ENCODE peak calls at places on chromosomes 11 and 22, in four cellular contexts. F is K562, J is GM12878, D is HepG2. X is an unnamed sample.

GRCh38 chr11:69153661-69154060 is 2.1 kb upstream of the SMIM38 start:
- DNase-seq in F (no peak), J (no peak), D (no peak), X (no peak)

GRCh38 chr11:114250993-114251796 is 45.0 kb upstream of the NNMT start:
- DNase-seq in J (no peak), F (peak), D (no peak), X (no peak)

GRCh38 chr22:42803454-42803853 is 53.6 kb downstream of the ARFGAP3 start:
- DNase-seq in D (no peak), J (no peak), F (no peak), X (no peak)

GRCh38 chr11:77750757-77751156 is 69.8 kb downstream of the RSF1 start:
- DNase-seq in J (no peak), F (no peak), D (no peak), X (no peak)

GRCh38 chr11:71065794-71066193 is 186.6 kb downstream of the SHANK2 start:
- DNase-seq in D (no peak), F (no peak), J (no peak), X (no peak)

GRCh38 chr22:29032584-29032983 is 29.0 kb downstream of the C22orf31 start:
- DNase-seq in F (no peak), D (no peak), J (no peak), X (peak)

GRCh38 chr22:38262051-38262795 is 10.6 kb downstream of the TMEM184B start:
- DNase-seq in F (peak), D (peak), J (no peak), X (no peak)

GRCh38 chr22:35452810-35453743 is 53.1 kb downstream of the MCM5 start:
- DNase-seq in F (no peak), J (no peak), D (no peak), X (no peak)

GRCh38 chr11:61980783-61981541 is 13.5 kb upstream of the FTH1 start:
- DNase-seq in J (no peak), F (no peak), D (peak), X (no peak)

GRCh38 chr11:121095561-121095960 is 5.5 kb upstream of the TECTA start:
- DNase-seq in J (no peak), F (no peak), D (no peak), X (no peak)

GRCh38 chr11:34840736-34841386 is 75.3 kb downstream of the APIP start:
- DNase-seq in F (peak), J (no peak), D (peak), X (no peak)

GRCh38 chr11:35141538-35141937 is 2.6 kb downstream of the CD44 start:
- DNase-seq in J (no peak), D (no peak), F (no peak), X (no peak)

GRCh38 chr11:76245720-76246119 is 39.4 kb upstream of the WNT11 start:
- DNase-seq in J (no peak), F (no peak), D (no peak), X (no peak)

GRCh38 chr11:63997104-63997700 is 11.0 kb downstream of the OTUB1 start:
- DNase-seq in D (no peak), J (no peak), F (no peak), X (no peak)

GRCh38 chr11:98940913-98941312 is 79.8 kb upstream of the CNTN5 start:
- DNase-seq in D (no peak), J (no peak), F (no peak), X (no peak)
- TF ChIP-seq JUNB in D (no peak), J (no peak), F (no peak), X (no peak)

GRCh38 chr11:16777576-16777975 is 39.1 kb downstream of the C11orf58 start:
- DNase-seq in J (no peak), F (no peak), D (no peak), X (no peak)

GRCh38 chr11:16774920-16775603 is 36.6 kb downstream of the C11orf58 start:
- DNase-seq in F (no peak), J (no peak), D (peak), X (no peak)

GRCh38 chr11:16776716-16777115 is 38.3 kb downstream of the C11orf58 start:
- DNase-seq in D (no peak), J (no peak), F (no peak), X (no peak)

GRCh38 chr11:16773981-16774710 is 35.7 kb downstream of the C11orf58 start:
- DNase-seq in D (no peak), F (no peak), J (no peak), X (no peak)

DNA sequence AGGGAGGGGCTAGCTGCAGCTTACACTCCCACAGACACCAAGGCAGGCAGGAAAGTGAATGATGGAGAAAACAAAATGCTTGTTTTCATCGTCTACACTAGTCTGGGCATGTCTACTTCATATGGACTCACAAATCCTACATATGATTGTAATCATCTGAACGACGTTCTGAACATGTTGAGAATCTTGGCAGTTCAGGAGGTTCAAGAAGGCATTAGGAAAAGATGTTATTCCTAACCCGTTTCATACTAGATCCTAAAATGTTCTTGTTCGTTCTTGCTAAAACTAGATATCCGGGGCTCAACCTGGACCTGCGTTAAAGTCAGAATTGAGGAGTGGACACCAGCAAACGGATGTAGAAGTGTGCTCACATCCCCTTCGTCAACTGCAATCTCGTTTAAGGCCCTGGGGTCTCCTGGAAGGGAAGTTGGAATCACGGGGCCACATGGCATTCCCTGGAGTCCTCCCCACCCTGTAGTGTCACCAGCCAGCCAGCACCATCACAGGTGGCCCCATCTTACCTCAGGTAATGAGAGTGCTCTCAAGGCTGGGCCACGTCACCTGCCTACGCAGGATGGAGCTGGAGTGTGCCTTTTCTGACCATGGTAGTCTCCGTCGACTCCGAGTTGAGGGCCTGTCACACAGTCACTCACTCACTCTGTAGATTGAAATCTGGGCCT is 37.3 kb downstream of the C11orf58 start:
- DNase-seq in D (no peak), F (no peak), J (no peak), X (no peak)
- TF ChIP-seq CHD2 in D (no peak), F (no peak), J (no peak), X (no peak)

GRCh38 chr22:49958961-49959781 is 1.4 kb upstream of the PIM3 start:
- DNase-seq in F (peak), D (peak), J (no peak), X (no peak)
- TF ChIP-seq JUNB in F (no peak), D (no peak), J (no peak), X (no peak)

GRCh38 chr11:44839458-44840084 is 111.1 kb downstream of the TP53I11 start:
- DNase-seq in D (no peak), J (no peak), F (no peak), X (no peak)

GRCh38 chr11:44842219-44842618 is 108.5 kb downstream of the TP53I11 start:
- DNase-seq in J (no peak), D (no peak), F (no peak), X (no peak)

GRCh38 chr11:44837650-44838049 is 110.9 kb downstream of the TSPAN18 start:
- DNase-seq in F (no peak), J (no peak), D (no peak), X (no peak)

GRCh38 chr11:44840085-44840478 is 110.6 kb downstream of the TP53I11 start:
- DNase-seq in J (no peak), F (no peak), D (no peak), X (no peak)

DNA sequence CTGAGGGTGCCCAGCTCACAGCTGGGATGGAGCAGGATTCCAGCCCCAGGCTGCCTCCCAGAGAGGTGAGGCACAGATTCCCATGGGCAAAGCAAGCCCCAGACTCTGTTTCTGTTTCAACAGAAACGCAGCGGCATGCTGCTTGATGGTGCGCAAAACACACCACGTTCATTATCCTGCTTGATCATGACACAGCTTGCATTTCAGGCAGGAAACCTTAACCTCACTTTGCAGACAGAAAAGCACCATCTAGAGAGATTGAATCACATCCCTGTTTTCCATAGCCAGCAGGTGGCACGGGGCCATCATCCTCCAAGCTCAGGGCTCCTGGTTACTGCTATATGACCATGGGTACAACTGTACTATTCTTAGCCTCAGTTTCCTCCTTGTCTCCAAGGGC is 110.2 kb downstream of the TP53I11 start:
- DNase-seq in J (no peak), D (no peak), F (no peak), X (no peak)
- TF ChIP-seq CHD2 in J (no peak), D (no peak), F (no peak), X (no peak)

GRCh38 chr11:107665016-107665415 is 46.8 kb downstream of the SLN start:
- DNase-seq in J (no peak), F (no peak), D (no peak), X (no peak)
- TF ChIP-seq JUNB in J (no peak), F (no peak), D (no peak), X (no peak)

X was measured in A549.